ENCODE peak calls at places on chromosomes 11 and 22, in six cellular contexts. One of them, this sample, is unnamed.

GRCh38 chr11:89516496-89516895 is 25.3 kb upstream of the NOX4 start:
- DNase-seq in psoas muscle: no peak
- DNase-seq in CD8-positive, alpha-beta T cell: no peak
- DNase-seq in activated effector memory CD4-positive, alpha-beta T cell treated with Interleukin-2 at 50 U/mL for 16 hours: no peak
- DNase-seq in HepG2: no peak
- DNase-seq in GM18507: no peak
- DNase-seq in this sample: no peak

GRCh38 chr11:33734441-33735165 is 1.6 kb downstream of the CD59 start:
- DNase-seq in psoas muscle: peak
- DNase-seq in GM18507: no peak
- DNase-seq in activated effector memory CD4-positive, alpha-beta T cell treated with Interleukin-2 at 50 U/mL for 16 hours: no peak
- DNase-seq in HepG2: no peak
- DNase-seq in CD8-positive, alpha-beta T cell: no peak
- DNase-seq in this sample: peak

GRCh38 chr11:130431337-130431773 is 2.9 kb upstream of the ADAMTS8 start:
- DNase-seq in CD8-positive, alpha-beta T cell: peak
- DNase-seq in HepG2: peak
- DNase-seq in psoas muscle: peak
- DNase-seq in activated effector memory CD4-positive, alpha-beta T cell treated with Interleukin-2 at 50 U/mL for 16 hours: peak
- DNase-seq in GM18507: peak
- DNase-seq in this sample: peak

GRCh38 chr11:84887055-84887629 is 740.0 kb downstream of the DLG2 start:
- DNase-seq in GM18507: no peak
- DNase-seq in HepG2: no peak
- DNase-seq in psoas muscle: no peak
- DNase-seq in activated effector memory CD4-positive, alpha-beta T cell treated with Interleukin-2 at 50 U/mL for 16 hours: no peak
- DNase-seq in CD8-positive, alpha-beta T cell: no peak
- DNase-seq in this sample: no peak

GRCh38 chr11:120125509-120125908 is 12.4 kb downstream of the TRIM29 start:
- DNase-seq in GM18507: no peak
- DNase-seq in activated effector memory CD4-positive, alpha-beta T cell treated with Interleukin-2 at 50 U/mL for 16 hours: no peak
- DNase-seq in psoas muscle: no peak
- DNase-seq in HepG2: no peak
- DNase-seq in CD8-positive, alpha-beta T cell: no peak
- DNase-seq in this sample: no peak

GRCh38 chr11:396948-397548 is 3.0 kb downstream of the PKP3 start:
- DNase-seq in HepG2: peak
- DNase-seq in GM18507: no peak
- DNase-seq in CD8-positive, alpha-beta T cell: no peak
- DNase-seq in psoas muscle: peak
- DNase-seq in activated effector memory CD4-positive, alpha-beta T cell treated with Interleukin-2 at 50 U/mL for 16 hours: no peak
- DNase-seq in this sample: peak

GRCh38 chr22:26681395-26681821 is 24.0 kb downstream of the MIAT start:
- DNase-seq in activated effector memory CD4-positive, alpha-beta T cell treated with Interleukin-2 at 50 U/mL for 16 hours: no peak
- DNase-seq in GM18507: no peak
- DNase-seq in psoas muscle: no peak
- DNase-seq in CD8-positive, alpha-beta T cell: no peak
- DNase-seq in HepG2: no peak
- DNase-seq in this sample: no peak

GRCh38 chr11:132253469-132254264 is 883.3 kb downstream of the NTM start:
- DNase-seq in psoas muscle: no peak
- DNase-seq in GM18507: no peak
- DNase-seq in HepG2: no peak
- DNase-seq in CD8-positive, alpha-beta T cell: no peak
- DNase-seq in activated effector memory CD4-positive, alpha-beta T cell treated with Interleukin-2 at 50 U/mL for 16 hours: no peak
- DNase-seq in this sample: no peak

GRCh38 chr11:65298655-65299179 is 15.9 kb upstream of the CDC42EP2 start:
- DNase-seq in CD8-positive, alpha-beta T cell: no peak
- DNase-seq in activated effector memory CD4-positive, alpha-beta T cell treated with Interleukin-2 at 50 U/mL for 16 hours: no peak
- DNase-seq in HepG2: no peak
- DNase-seq in GM18507: no peak
- DNase-seq in psoas muscle: peak
- DNase-seq in this sample: peak

GRCh38 chr11:102384419-102385052 is 37.5 kb downstream of the BIRC2 start:
- DNase-seq in GM18507: no peak
- DNase-seq in CD8-positive, alpha-beta T cell: no peak
- DNase-seq in activated effector memory CD4-positive, alpha-beta T cell treated with Interleukin-2 at 50 U/mL for 16 hours: no peak
- DNase-seq in HepG2: no peak
- DNase-seq in psoas muscle: no peak
- DNase-seq in this sample: peak

GRCh38 chr11:1541474-1542204 is 30.4 kb downstream of the DUSP8 start:
- DNase-seq in psoas muscle: no peak
- DNase-seq in GM18507: no peak
- DNase-seq in activated effector memory CD4-positive, alpha-beta T cell treated with Interleukin-2 at 50 U/mL for 16 hours: no peak
- DNase-seq in HepG2: peak
- DNase-seq in CD8-positive, alpha-beta T cell: no peak
- DNase-seq in this sample: no peak